ENCODE peak calls at places on chromosomes 5 and 9, in four cellular contexts. One of them, this sample, is unnamed.
A peak's percentile ranks its signal among the peaks of the same experiment; 100 is the strongest.

GRCh38 chr9:131429121-131430012 is 35.5 kb downstream of the PRRC2B start:
- DNase-seq in hepatic stellate cell: no peak
- DNase-seq in cerebellum: no peak
- DNase-seq in NCI-H82: no peak
- DNase-seq in this sample: no peak

GRCh38 chr5:58459276-58459859 is 518 bp downstream of the PLK2 start:
- DNase-seq in cerebellum: peak; percentile 1
- DNase-seq in hepatic stellate cell: peak; percentile 24
- DNase-seq in NCI-H82: peak; percentile 54
- DNase-seq in this sample: no peak

GRCh38 chr9:135288054-135288453 is 191.5 kb upstream of the PPP1R26 start:
- DNase-seq in hepatic stellate cell: no peak
- DNase-seq in NCI-H82: no peak
- DNase-seq in cerebellum: no peak
- DNase-seq in this sample: no peak

GRCh38 chr9:90165281-90165680 is 477.3 kb downstream of the DIRAS2 start:
- DNase-seq in hepatic stellate cell: no peak
- DNase-seq in cerebellum: no peak
- DNase-seq in NCI-H82: no peak
- DNase-seq in this sample: no peak

GRCh38 chr9:122192914-122193525 is 33.3 kb downstream of the MORN5 start:
- DNase-seq in cerebellum: no peak
- DNase-seq in hepatic stellate cell: no peak
- DNase-seq in NCI-H82: no peak
- DNase-seq in this sample: no peak

GRCh38 chr5:91301459-91301858 is 81.7 kb downstream of the ARRDC3 start:
- DNase-seq in cerebellum: no peak
- DNase-seq in hepatic stellate cell: no peak
- DNase-seq in NCI-H82: no peak
- DNase-seq in this sample: peak; percentile 39

GRCh38 chr5:68187268-68188055 is 28.1 kb upstream of the PIK3R1 start:
- DNase-seq in cerebellum: peak; percentile 57
- DNase-seq in hepatic stellate cell: peak; percentile 13
- DNase-seq in NCI-H82: no peak
- DNase-seq in this sample: no peak

GRCh38 chr5:106080540-106080939 is 1590.2 kb downstream of the EFNA5 start:
- DNase-seq in cerebellum: no peak
- DNase-seq in hepatic stellate cell: no peak
- DNase-seq in NCI-H82: no peak
- DNase-seq in this sample: no peak

GRCh38 chr9:125956102-125956501 is 208.9 kb downstream of the PBX3 start:
- DNase-seq in NCI-H82: no peak
- DNase-seq in cerebellum: no peak
- DNase-seq in hepatic stellate cell: no peak
- DNase-seq in this sample: no peak

GRCh38 chr5:128674837-128675446 is 136.9 kb upstream of the FBN2 start:
- DNase-seq in hepatic stellate cell: peak; percentile 22
- DNase-seq in NCI-H82: peak; percentile 55
- DNase-seq in cerebellum: no peak
- DNase-seq in this sample: peak; percentile 51

GRCh38 chr5:94884294-94884693 is 265.8 kb downstream of the SLF1 start:
- DNase-seq in hepatic stellate cell: no peak
- DNase-seq in NCI-H82: no peak
- DNase-seq in cerebellum: no peak
- DNase-seq in this sample: no peak

GRCh38 chr9:135700525-135700924 is 1.2 kb upstream of the SOHLH1 start:
- DNase-seq in hepatic stellate cell: no peak
- DNase-seq in NCI-H82: no peak
- DNase-seq in cerebellum: no peak
- DNase-seq in this sample: no peak

GRCh38 chr9:117092582-117092981 is 322.3 kb downstream of the ASTN2 start:
- DNase-seq in hepatic stellate cell: no peak
- DNase-seq in NCI-H82: no peak
- DNase-seq in cerebellum: no peak
- DNase-seq in this sample: no peak

GRCh38 chr5:105529851-105530250 is 1967.3 kb upstream of the NUDT12 start:
- DNase-seq in cerebellum: no peak
- DNase-seq in hepatic stellate cell: no peak
- DNase-seq in NCI-H82: no peak
- DNase-seq in this sample: no peak

GRCh38 chr9:14095272-14095671 is 218.7 kb downstream of the NFIB start:
- DNase-seq in hepatic stellate cell: no peak
- DNase-seq in NCI-H82: no peak
- DNase-seq in cerebellum: no peak
- DNase-seq in this sample: no peak

GRCh38 chr9:135992486-135993408 is 31.6 kb upstream of the UBAC1 start:
- DNase-seq in cerebellum: no peak
- DNase-seq in hepatic stellate cell: peak; percentile 79
- DNase-seq in NCI-H82: peak; percentile 79
- DNase-seq in this sample: peak; percentile 69

GRCh38 chr9:28177925-28178324 is 604.6 kb upstream of the C9orf72 start:
- DNase-seq in NCI-H82: no peak
- DNase-seq in cerebellum: no peak
- DNase-seq in hepatic stellate cell: no peak
- DNase-seq in this sample: no peak

GRCh38 chr5:40572947-40573346 is 106.8 kb upstream of the PTGER4 start:
- DNase-seq in cerebellum: no peak
- DNase-seq in NCI-H82: peak; percentile 54
- DNase-seq in hepatic stellate cell: no peak
- DNase-seq in this sample: peak; percentile 84

GRCh38 chr5:95857185-95857945 is 34.8 kb upstream of the GLRX start:
- DNase-seq in hepatic stellate cell: peak; percentile 45
- DNase-seq in cerebellum: no peak
- DNase-seq in NCI-H82: no peak
- DNase-seq in this sample: peak; percentile 53

GRCh38 chr5:126003309-126003708 is 419.9 kb upstream of the GRAMD2B start:
- DNase-seq in hepatic stellate cell: peak; percentile 27
- DNase-seq in NCI-H82: peak; percentile 68
- DNase-seq in cerebellum: no peak
- DNase-seq in this sample: peak; percentile 89

GRCh38 chr5:171355302-171355724 is 32.3 kb upstream of the NPM1 start:
- DNase-seq in hepatic stellate cell: no peak
- DNase-seq in NCI-H82: no peak
- DNase-seq in cerebellum: no peak
- DNase-seq in this sample: no peak

GRCh38 chr9:36517131-36517530 is 55.6 kb upstream of the MELK start:
- DNase-seq in cerebellum: no peak
- DNase-seq in NCI-H82: no peak
- DNase-seq in hepatic stellate cell: no peak
- DNase-seq in this sample: no peak

GRCh38 chr9:79693750-79694149 is 122.0 kb downstream of the TLE4 start:
- DNase-seq in cerebellum: peak; percentile 18
- DNase-seq in hepatic stellate cell: no peak
- DNase-seq in NCI-H82: no peak
- DNase-seq in this sample: no peak

GRCh38 chr9:125984461-125984860 is 237.3 kb downstream of the PBX3 start:
- DNase-seq in hepatic stellate cell: no peak
- DNase-seq in NCI-H82: no peak
- DNase-seq in cerebellum: no peak
- DNase-seq in this sample: no peak

GRCh38 chr9:134066923-134067851 is 639 bp downstream of the BRD3 start:
- DNase-seq in cerebellum: peak; percentile 60
- DNase-seq in hepatic stellate cell: peak; percentile 68
- DNase-seq in NCI-H82: peak; percentile 32
- DNase-seq in this sample: no peak

This sample was measured in fibroblast of the conjunctiva.